ENCODE peak calls at places on chromosome 2, in seven cellular contexts. B is breast epithelium, I is ovary, G is GM12891, J is esophagus squamous epithelium, O is body of pancreas, P is HCT116. F is an unnamed sample.

GRCh38 chr2:64405476-64406406 is 48.2 kb upstream of the LGALSL start:
- DNase-seq in B (no peak), I (no peak), G (no peak), J (no peak), O (no peak), P (no peak), F (no peak)

GRCh38 chr2:199458806-199459285 is 1.1 kb upstream of the SATB2 start:
- DNase-seq in B (no peak), I (no peak), G (peak; percentile 29), J (no peak), O (peak; percentile 50), P (no peak), F (no peak)

GRCh38 chr2:142140434-142140845 is 9.6 kb upstream of the LRP1B start:
- DNase-seq in B (no peak), I (no peak), G (no peak), J (no peak), O (no peak), P (peak; percentile 19), F (no peak)

GRCh38 chr2:69131983-69132675 is 119.2 kb downstream of the ANTXR1 start:
- DNase-seq in B (no peak), I (no peak), G (no peak), J (no peak), O (no peak), P (no peak), F (no peak)

GRCh38 chr2:238791345-238791744 is 56.5 kb upstream of the TWIST2 start:
- DNase-seq in B (no peak), I (no peak), G (no peak), J (no peak), O (no peak), P (no peak), F (no peak)

GRCh38 chr2:238644095-238645081 is 203.5 kb upstream of the TWIST2 start:
- DNase-seq in B (no peak), I (no peak), G (no peak), J (no peak), O (no peak), P (peak; percentile 68), F (peak; percentile 85)

GRCh38 chr2:30772021-30772705 is 35.1 kb downstream of the CAPN13 start:
- DNase-seq in B (no peak), I (no peak), G (no peak), J (no peak), O (no peak), P (no peak), F (no peak)

GRCh38 chr2:12167525-12168317 is 421.3 kb downstream of the LPIN1 start:
- DNase-seq in B (no peak), I (no peak), G (no peak), J (no peak), O (peak; percentile 28), P (no peak), F (no peak)

GRCh38 chr2:233079953-233080835 is 20.1 kb downstream of the INPP5D start:
- DNase-seq in B (peak; percentile 17), I (no peak), G (no peak), J (no peak), O (no peak), P (no peak), F (no peak)

GRCh38 chr2:198368089-198368488 is 563.7 kb downstream of the PLCL1 start:
- DNase-seq in B (no peak), I (no peak), G (no peak), J (no peak), O (no peak), P (no peak), F (no peak)

GRCh38 chr2:171598713-171599319 is 76.5 kb downstream of the CYBRD1 start:
- DNase-seq in B (no peak), I (no peak), G (peak; percentile 47), J (no peak), O (peak; percentile 47), P (peak; percentile 69), F (peak; percentile 37)

GRCh38 chr2:39668576-39668975 is 2.9 kb downstream of the TMEM178A start:
- DNase-seq in B (no peak), I (no peak), G (no peak), J (no peak), O (no peak), P (no peak), F (no peak)

GRCh38 chr2:182655750-182656149 is 60.3 kb upstream of the DNAJC10 start:
- DNase-seq in B (no peak), I (no peak), G (no peak), J (no peak), O (no peak), P (no peak), F (no peak)

GRCh38 chr2:141933226-141933625 is 197.6 kb downstream of the LRP1B start:
- DNase-seq in B (no peak), I (no peak), G (no peak), J (no peak), O (no peak), P (no peak), F (no peak)

GRCh38 chr2:85181844-85182456 is 48.8 kb downstream of the TCF7L1 start:
- DNase-seq in B (no peak), I (no peak), G (no peak), J (no peak), O (no peak), P (no peak), F (no peak)

GRCh38 chr2:85181093-85181685 is 48.0 kb downstream of the TCF7L1 start:
- DNase-seq in B (no peak), I (no peak), G (no peak), J (no peak), O (no peak), P (no peak), F (no peak)

GRCh38 chr2:85179541-85179940 is 46.3 kb downstream of the TCF7L1 start:
- DNase-seq in B (no peak), I (no peak), G (no peak), J (no peak), O (no peak), P (no peak), F (no peak)

GRCh38 chr2:85178980-85179411 is 45.8 kb downstream of the TCF7L1 start:
- DNase-seq in B (no peak), I (no peak), G (no peak), J (no peak), O (no peak), P (no peak), F (no peak)

GRCh38 chr2:85180322-85181092 is 47.3 kb downstream of the TCF7L1 start:
- DNase-seq in B (no peak), I (no peak), G (no peak), J (no peak), O (no peak), P (no peak), F (no peak)
- TF ChIP-seq POLR2A in B (no peak), I (no peak), G (no peak), J (no peak), O (no peak), P (no peak), F (no peak)

DNA sequence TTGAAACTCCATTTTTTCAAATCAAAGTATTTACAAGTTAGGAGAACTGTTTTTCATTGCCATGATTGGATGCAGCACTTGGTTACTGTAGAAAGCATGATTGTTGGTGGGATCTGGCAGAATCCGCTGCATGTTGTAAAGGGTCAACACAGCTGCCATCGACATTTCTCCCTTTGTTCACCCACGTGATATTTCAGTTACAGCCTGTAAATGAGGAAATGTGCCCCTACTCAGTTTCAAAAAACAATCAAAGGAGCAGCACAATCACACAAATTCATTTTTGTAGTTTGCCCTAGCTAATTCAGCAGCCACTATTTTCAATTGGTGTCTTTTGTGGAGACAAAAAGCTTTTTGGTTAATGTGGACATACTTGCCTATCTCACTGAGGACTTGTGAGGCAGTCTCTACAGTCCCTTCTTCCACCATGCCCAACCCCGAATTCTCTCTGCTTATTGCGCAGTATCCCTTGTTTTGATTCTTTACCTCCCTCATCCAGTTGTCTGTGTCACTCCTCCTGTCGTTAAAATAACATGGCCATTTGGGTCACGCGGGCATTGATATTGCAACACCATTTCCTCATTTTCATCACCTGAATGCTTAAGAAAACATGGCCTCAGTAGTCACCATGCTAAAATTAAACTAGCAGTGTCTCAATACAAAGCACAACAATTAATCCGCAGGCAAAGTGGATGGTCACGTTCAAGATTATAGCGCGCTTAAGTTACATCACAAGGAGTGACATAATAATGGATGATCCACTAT is 6.4 kb upstream of the PROC start:
- DNase-seq in B (no peak), I (no peak), G (no peak), J (no peak), O (no peak), P (no peak), F (no peak)
- TF ChIP-seq POLR2A in B (no peak), I (no peak), G (no peak), J (no peak), O (no peak), P (no peak), F (no peak)

DNA sequence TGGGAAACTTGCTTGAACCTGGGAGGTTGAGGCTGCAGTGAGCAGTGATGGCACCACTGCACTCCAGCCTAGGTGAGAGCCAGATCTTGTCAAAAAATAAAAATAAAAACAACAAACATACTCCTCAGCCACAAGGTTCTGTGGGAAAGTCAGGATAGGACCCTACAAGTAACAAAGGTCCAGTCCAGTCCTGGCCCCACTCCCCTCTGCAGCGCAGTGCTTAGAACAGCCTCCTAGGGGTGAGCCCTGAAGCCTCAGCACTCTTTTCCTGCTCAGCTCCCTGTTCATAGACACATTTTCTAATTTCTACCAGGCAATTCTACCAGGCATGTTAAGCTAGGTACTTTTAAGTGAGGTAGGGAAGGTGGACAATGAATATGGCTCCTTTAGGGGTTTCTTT is 22.2 kb upstream of the SDC1 start:
- DNase-seq in B (no peak), I (no peak), G (no peak), J (no peak), O (no peak), P (no peak), F (no peak)
- TF ChIP-seq POLR2A in B (no peak), I (no peak), G (no peak), J (no peak), O (no peak), P (no peak), F (no peak)

GRCh38 chr2:20350753-20351554 is at the start of gene PUM2:
- DNase-seq in B (peak; percentile 90), I (peak; percentile 94), G (peak; percentile 81), J (peak; percentile 79), O (peak; percentile 96), P (peak; percentile 93), F (peak; percentile 84)
- TF ChIP-seq POLR2A in B (peak; percentile 51), I (peak; percentile 80), G (peak; percentile 72), J (no peak), O (peak; percentile 91), P (peak; percentile 89), F (peak; percentile 72)

DNA sequence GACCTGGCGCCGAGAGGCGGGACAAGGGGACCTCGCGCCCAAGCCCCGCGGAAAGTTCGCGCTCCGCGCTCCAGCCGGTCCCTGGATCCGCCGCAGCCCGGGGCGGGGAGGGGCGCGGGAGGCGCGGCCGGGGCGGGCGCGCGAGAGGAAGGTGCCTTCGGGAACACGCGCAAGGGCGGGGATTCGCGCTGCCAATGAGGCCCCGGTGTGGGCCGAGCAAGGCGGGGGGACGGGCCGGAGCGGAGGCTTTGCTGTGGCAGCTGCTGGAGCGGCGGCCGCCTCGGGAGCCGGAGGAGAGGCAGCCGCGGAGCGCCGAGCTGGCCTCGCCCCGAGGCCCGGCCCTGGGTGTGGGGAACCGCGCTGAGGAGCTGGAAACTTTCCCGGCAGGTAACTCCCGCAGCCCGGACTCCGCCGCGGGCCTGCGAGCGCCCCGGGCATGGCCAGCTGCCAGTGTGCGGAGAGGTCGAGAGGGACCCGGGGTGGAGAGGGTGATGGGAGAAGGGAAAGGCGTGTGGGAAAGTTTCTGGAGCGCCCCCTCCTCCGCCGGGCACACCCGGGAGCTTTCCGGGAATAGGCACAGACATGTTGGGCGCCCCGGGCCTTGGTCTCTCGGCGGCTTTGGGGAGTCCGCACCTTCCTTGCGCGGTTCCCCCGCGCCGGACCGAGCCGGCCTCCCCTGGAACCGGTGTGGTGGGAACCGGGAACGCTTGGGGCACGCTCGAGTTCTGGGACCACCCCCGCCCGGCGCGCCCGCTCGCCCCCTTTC is at the start of gene TANC1:
- DNase-seq in B (peak; percentile 93), I (peak; percentile 94), G (peak; percentile 75), J (peak; percentile 22), O (peak; percentile 97), P (peak; percentile 74), F (peak; percentile 65)
- TF ChIP-seq POLR2A in B (peak; percentile 48), I (peak; percentile 89), G (no peak), J (no peak), O (peak; percentile 95), P (peak; percentile 72), F (peak; percentile 86)

F was measured in H54.